ENCODE peak calls at places on chromosomes 3 and 15, in nine cellular contexts. One of them, this sample, is unnamed.

GRCh38 chr3:112670824-112671223 is 29.9 kb upstream of the CCDC80 start:
- DNase-seq in stromal cell of bone marrow: no peak
- DNase-seq in IMR-90: no peak
- DNase-seq in substantia nigra: no peak
- DNase-seq in endothelial cell: no peak
- DNase-seq in cardiac muscle cell: no peak
- DNase-seq in SK-N-MC: no peak
- DNase-seq in kidney: no peak
- DNase-seq in RKO: no peak
- DNase-seq in this sample: no peak

GRCh38 chr3:183377307-183377959 is 51.0 kb downstream of the MCF2L2 start:
- DNase-seq in stromal cell of bone marrow: no peak
- DNase-seq in IMR-90: no peak
- DNase-seq in substantia nigra: no peak
- DNase-seq in endothelial cell: no peak
- DNase-seq in cardiac muscle cell: no peak
- DNase-seq in SK-N-MC: no peak
- DNase-seq in kidney: no peak
- DNase-seq in RKO: no peak
- DNase-seq in this sample: no peak

GRCh38 chr15:63792584-63792983 is 41.2 kb downstream of the HERC1 start:
- DNase-seq in stromal cell of bone marrow: no peak
- DNase-seq in IMR-90: no peak
- DNase-seq in substantia nigra: no peak
- DNase-seq in endothelial cell: no peak
- DNase-seq in cardiac muscle cell: no peak
- DNase-seq in SK-N-MC: no peak
- DNase-seq in kidney: no peak
- DNase-seq in RKO: no peak
- DNase-seq in this sample: no peak

GRCh38 chr3:46578973-46579755 is 13.1 kb upstream of the LRRC2 start:
- DNase-seq in stromal cell of bone marrow: no peak
- DNase-seq in IMR-90: no peak
- DNase-seq in substantia nigra: no peak
- DNase-seq in endothelial cell: no peak
- DNase-seq in cardiac muscle cell: no peak
- DNase-seq in SK-N-MC: no peak
- DNase-seq in kidney: no peak
- DNase-seq in RKO: no peak
- DNase-seq in this sample: no peak

GRCh38 chr3:193869221-193870201 is 266.4 kb upstream of the HES1 start:
- DNase-seq in stromal cell of bone marrow: peak
- DNase-seq in IMR-90: peak
- DNase-seq in substantia nigra: peak
- DNase-seq in endothelial cell: peak
- DNase-seq in cardiac muscle cell: no peak
- DNase-seq in SK-N-MC: no peak
- DNase-seq in kidney: peak
- DNase-seq in RKO: peak
- DNase-seq in this sample: peak

GRCh38 chr15:39381517-39381916 is 199.4 kb upstream of the THBS1 start:
- DNase-seq in stromal cell of bone marrow: peak
- DNase-seq in IMR-90: no peak
- DNase-seq in substantia nigra: no peak
- DNase-seq in endothelial cell: no peak
- DNase-seq in cardiac muscle cell: no peak
- DNase-seq in SK-N-MC: no peak
- DNase-seq in kidney: no peak
- DNase-seq in RKO: no peak
- DNase-seq in this sample: no peak

GRCh38 chr15:51444807-51445206 is 103.4 kb downstream of the GLDN start:
- DNase-seq in stromal cell of bone marrow: no peak
- DNase-seq in IMR-90: no peak
- DNase-seq in substantia nigra: no peak
- DNase-seq in endothelial cell: no peak
- DNase-seq in cardiac muscle cell: no peak
- DNase-seq in SK-N-MC: no peak
- DNase-seq in kidney: no peak
- DNase-seq in RKO: no peak
- DNase-seq in this sample: no peak

GRCh38 chr3:130849111-130849552 is 44.8 kb upstream of the ATP2C1 start:
- DNase-seq in stromal cell of bone marrow: no peak
- DNase-seq in IMR-90: no peak
- DNase-seq in substantia nigra: peak
- DNase-seq in endothelial cell: no peak
- DNase-seq in cardiac muscle cell: no peak
- DNase-seq in SK-N-MC: no peak
- DNase-seq in kidney: peak
- DNase-seq in RKO: no peak
- DNase-seq in this sample: no peak

GRCh38 chr3:195739561-195740111 is 18.9 kb downstream of the MUC20 start:
- DNase-seq in stromal cell of bone marrow: no peak
- DNase-seq in IMR-90: no peak
- DNase-seq in substantia nigra: no peak
- DNase-seq in endothelial cell: no peak
- DNase-seq in cardiac muscle cell: no peak
- DNase-seq in SK-N-MC: no peak
- DNase-seq in kidney: peak
- DNase-seq in RKO: no peak
- DNase-seq in this sample: no peak

GRCh38 chr3:179098388-179099077 is 26.9 kb upstream of the ZMAT3 start:
- DNase-seq in stromal cell of bone marrow: peak
- DNase-seq in IMR-90: peak
- DNase-seq in substantia nigra: no peak
- DNase-seq in endothelial cell: no peak
- DNase-seq in cardiac muscle cell: no peak
- DNase-seq in SK-N-MC: no peak
- DNase-seq in kidney: no peak
- DNase-seq in RKO: peak
- DNase-seq in this sample: no peak

GRCh38 chr3:32082727-32083126 is 23.7 kb upstream of the GPD1L start:
- DNase-seq in stromal cell of bone marrow: peak
- DNase-seq in IMR-90: no peak
- DNase-seq in substantia nigra: no peak
- DNase-seq in endothelial cell: no peak
- DNase-seq in cardiac muscle cell: no peak
- DNase-seq in SK-N-MC: no peak
- DNase-seq in kidney: no peak
- DNase-seq in RKO: no peak
- DNase-seq in this sample: no peak

GRCh38 chr3:23806322-23807160 is 786 bp downstream of the UBE2E1 start:
- DNase-seq in stromal cell of bone marrow: no peak
- DNase-seq in IMR-90: no peak
- DNase-seq in substantia nigra: peak
- DNase-seq in endothelial cell: peak
- DNase-seq in cardiac muscle cell: peak
- DNase-seq in SK-N-MC: no peak
- DNase-seq in kidney: peak
- DNase-seq in RKO: no peak
- DNase-seq in this sample: no peak

GRCh38 chr3:153977148-153977547 is 144.0 kb upstream of the ARHGEF26 start:
- DNase-seq in stromal cell of bone marrow: peak
- DNase-seq in IMR-90: no peak
- DNase-seq in substantia nigra: no peak
- DNase-seq in endothelial cell: no peak
- DNase-seq in cardiac muscle cell: no peak
- DNase-seq in SK-N-MC: no peak
- DNase-seq in kidney: no peak
- DNase-seq in RKO: no peak
- DNase-seq in this sample: no peak

GRCh38 chr3:12175137-12175593 is 16.5 kb upstream of the TIMP4 start:
- DNase-seq in stromal cell of bone marrow: no peak
- DNase-seq in IMR-90: peak
- DNase-seq in substantia nigra: no peak
- DNase-seq in endothelial cell: no peak
- DNase-seq in cardiac muscle cell: no peak
- DNase-seq in SK-N-MC: no peak
- DNase-seq in kidney: no peak
- DNase-seq in RKO: no peak
- DNase-seq in this sample: no peak

GRCh38 chr3:27380433-27381357 is 11.5 kb upstream of the NEK10 start:
- DNase-seq in stromal cell of bone marrow: no peak
- DNase-seq in IMR-90: no peak
- DNase-seq in substantia nigra: no peak
- DNase-seq in endothelial cell: no peak
- DNase-seq in cardiac muscle cell: no peak
- DNase-seq in SK-N-MC: no peak
- DNase-seq in kidney: no peak
- DNase-seq in RKO: no peak
- DNase-seq in this sample: no peak

GRCh38 chr3:190491533-190492054 is 22.3 kb upstream of the IL1RAP start:
- DNase-seq in stromal cell of bone marrow: no peak
- DNase-seq in IMR-90: no peak
- DNase-seq in substantia nigra: no peak
- DNase-seq in endothelial cell: no peak
- DNase-seq in cardiac muscle cell: peak
- DNase-seq in SK-N-MC: no peak
- DNase-seq in kidney: no peak
- DNase-seq in RKO: no peak
- DNase-seq in this sample: no peak

GRCh38 chr3:155001289-155002007 is 78.7 kb upstream of the MME start:
- DNase-seq in stromal cell of bone marrow: no peak
- DNase-seq in IMR-90: no peak
- DNase-seq in substantia nigra: no peak
- DNase-seq in endothelial cell: no peak
- DNase-seq in cardiac muscle cell: no peak
- DNase-seq in SK-N-MC: no peak
- DNase-seq in kidney: no peak
- DNase-seq in RKO: no peak
- DNase-seq in this sample: no peak

GRCh38 chr3:12758025-12758830 is 831 bp downstream of the TMEM40 start:
- DNase-seq in stromal cell of bone marrow: peak
- DNase-seq in IMR-90: peak
- DNase-seq in substantia nigra: no peak
- DNase-seq in endothelial cell: no peak
- DNase-seq in cardiac muscle cell: peak
- DNase-seq in SK-N-MC: no peak
- DNase-seq in kidney: peak
- DNase-seq in RKO: no peak
- DNase-seq in this sample: no peak

GRCh38 chr3:112653881-112654300 is 12.9 kb upstream of the CCDC80 start:
- DNase-seq in stromal cell of bone marrow: no peak
- DNase-seq in IMR-90: peak
- DNase-seq in substantia nigra: no peak
- DNase-seq in endothelial cell: no peak
- DNase-seq in cardiac muscle cell: no peak
- DNase-seq in SK-N-MC: no peak
- DNase-seq in kidney: no peak
- DNase-seq in RKO: peak
- DNase-seq in this sample: no peak

GRCh38 chr3:6542795-6543194 is 318.1 kb upstream of the GRM7 start:
- DNase-seq in stromal cell of bone marrow: no peak
- DNase-seq in IMR-90: no peak
- DNase-seq in substantia nigra: no peak
- DNase-seq in endothelial cell: no peak
- DNase-seq in cardiac muscle cell: no peak
- DNase-seq in SK-N-MC: no peak
- DNase-seq in kidney: no peak
- DNase-seq in RKO: no peak
- DNase-seq in this sample: no peak

GRCh38 chr3:36480916-36481648 is 100.8 kb downstream of the STAC start:
- DNase-seq in stromal cell of bone marrow: peak
- DNase-seq in IMR-90: no peak
- DNase-seq in substantia nigra: no peak
- DNase-seq in endothelial cell: no peak
- DNase-seq in cardiac muscle cell: no peak
- DNase-seq in SK-N-MC: no peak
- DNase-seq in kidney: no peak
- DNase-seq in RKO: no peak
- DNase-seq in this sample: no peak

GRCh38 chr15:40582726-40583246 is 11.3 kb upstream of the KNL1 start:
- DNase-seq in stromal cell of bone marrow: peak
- DNase-seq in IMR-90: no peak
- DNase-seq in substantia nigra: no peak
- DNase-seq in endothelial cell: no peak
- DNase-seq in cardiac muscle cell: no peak
- DNase-seq in SK-N-MC: no peak
- DNase-seq in kidney: no peak
- DNase-seq in RKO: peak
- DNase-seq in this sample: no peak

GRCh38 chr3:76661527-76662250 is 378.2 kb upstream of the ROBO2 start:
- DNase-seq in stromal cell of bone marrow: no peak
- DNase-seq in IMR-90: no peak
- DNase-seq in substantia nigra: no peak
- DNase-seq in endothelial cell: no peak
- DNase-seq in cardiac muscle cell: no peak
- DNase-seq in SK-N-MC: no peak
- DNase-seq in kidney: no peak
- DNase-seq in RKO: no peak
- DNase-seq in this sample: peak

GRCh38 chr3:157329541-157329940 is 107.1 kb upstream of the PTX3 start:
- DNase-seq in stromal cell of bone marrow: peak
- DNase-seq in IMR-90: no peak
- DNase-seq in substantia nigra: no peak
- DNase-seq in endothelial cell: no peak
- DNase-seq in cardiac muscle cell: no peak
- DNase-seq in SK-N-MC: no peak
- DNase-seq in kidney: no peak
- DNase-seq in RKO: no peak
- DNase-seq in this sample: no peak

GRCh38 chr15:49720221-49720620 is 99.4 kb downstream of the DTWD1 start:
- DNase-seq in stromal cell of bone marrow: peak
- DNase-seq in IMR-90: no peak
- DNase-seq in substantia nigra: no peak
- DNase-seq in endothelial cell: no peak
- DNase-seq in cardiac muscle cell: no peak
- DNase-seq in SK-N-MC: no peak
- DNase-seq in kidney: no peak
- DNase-seq in RKO: no peak
- DNase-seq in this sample: no peak

GRCh38 chr15:85745525-85745924 is 49.2 kb downstream of the KLHL25 start:
- DNase-seq in stromal cell of bone marrow: no peak
- DNase-seq in IMR-90: no peak
- DNase-seq in substantia nigra: no peak
- DNase-seq in endothelial cell: no peak
- DNase-seq in cardiac muscle cell: no peak
- DNase-seq in SK-N-MC: no peak
- DNase-seq in kidney: peak
- DNase-seq in RKO: no peak
- DNase-seq in this sample: no peak

GRCh38 chr3:196694202-196694638 is 17.8 kb downstream of the CEP19 start:
- DNase-seq in stromal cell of bone marrow: no peak
- DNase-seq in IMR-90: peak
- DNase-seq in substantia nigra: no peak
- DNase-seq in endothelial cell: no peak
- DNase-seq in cardiac muscle cell: no peak
- DNase-seq in SK-N-MC: no peak
- DNase-seq in kidney: no peak
- DNase-seq in RKO: peak
- DNase-seq in this sample: no peak

This sample was measured in NT2/D1.